ENCODE peak calls at places on chromosomes 12 and 14, in six cellular contexts. Q, G, D, J, V and I are unnamed samples.

GRCh38 chr12:75177997-75178396 is 31.6 kb downstream of the KCNC2 start:
- DNase-seq in Q (no peak), G (peak), D (no peak), J (peak), V (no peak), I (no peak)

GRCh38 chr14:90703841-90704240 is 112.4 kb downstream of the TTC7B start:
- DNase-seq in Q (no peak), G (no peak), D (no peak), J (no peak), V (no peak), I (no peak)

GRCh38 chr12:54993181-54993835 is 8.7 kb upstream of the TESPA1 start:
- DNase-seq in Q (peak), G (peak), D (no peak), J (peak), V (no peak), I (peak)

GRCh38 chr14:21382886-21383847 is 652 bp downstream of the SUPT16H start:
- DNase-seq in Q (peak), G (peak), D (no peak), J (no peak), V (no peak), I (no peak)

GRCh38 chr14:64324461-64325255 is 30.5 kb upstream of the ESR2 start:
- DNase-seq in Q (no peak), G (no peak), D (no peak), J (no peak), V (no peak), I (no peak)

GRCh38 chr12:41923351-41923750 is 221.3 kb downstream of the GXYLT1 start:
- DNase-seq in Q (no peak), G (no peak), D (no peak), J (no peak), V (no peak), I (no peak)

GRCh38 chr14:64821651-64822050 is 58.1 kb downstream of the SPTB start:
- DNase-seq in Q (no peak), G (no peak), D (no peak), J (no peak), V (no peak), I (no peak)

GRCh38 chr14:75960219-75960618 is 21.6 kb downstream of the TGFB3 start:
- DNase-seq in Q (no peak), G (no peak), D (peak), J (no peak), V (no peak), I (no peak)

GRCh38 chr14:85197976-85198375 is 332.0 kb upstream of the FLRT2 start:
- DNase-seq in Q (no peak), G (no peak), D (no peak), J (no peak), V (no peak), I (no peak)

GRCh38 chr12:111773801-111774551 is 7.2 kb downstream of the ALDH2 start:
- DNase-seq in Q (no peak), G (peak), D (no peak), J (no peak), V (no peak), I (no peak)

GRCh38 chr12:121861549-121862254 is 3.0 kb upstream of the HPD start:
- DNase-seq in Q (no peak), G (peak), D (no peak), J (no peak), V (no peak), I (no peak)

GRCh38 chr14:70782361-70782760 is 27.0 kb downstream of the MAP3K9 start:
- DNase-seq in Q (no peak), G (no peak), D (no peak), J (no peak), V (no peak), I (no peak)

GRCh38 chr14:98906123-98906995 is 365.6 kb downstream of the BCL11B start:
- DNase-seq in Q (no peak), G (peak), D (no peak), J (peak), V (no peak), I (no peak)

GRCh38 chr14:43649508-43649907 is 857.6 kb downstream of the FSCB start:
- DNase-seq in Q (no peak), G (no peak), D (no peak), J (no peak), V (no peak), I (no peak)

GRCh38 chr14:39998114-39998513 is 565.9 kb upstream of the FBXO33 start:
- DNase-seq in Q (no peak), G (no peak), D (no peak), J (no peak), V (no peak), I (no peak)

GRCh38 chr12:14185441-14186192 is 179.9 kb upstream of the ATF7IP start:
- DNase-seq in Q (peak), G (peak), D (no peak), J (peak), V (no peak), I (peak)

GRCh38 chr12:88519802-88520435 is 60.4 kb downstream of the KITLG start:
- DNase-seq in Q (no peak), G (no peak), D (no peak), J (no peak), V (no peak), I (no peak)

GRCh38 chr12:89893972-89894706 is 185.5 kb upstream of the ATP2B1 start:
- DNase-seq in Q (no peak), G (no peak), D (no peak), J (no peak), V (no peak), I (no peak)

GRCh38 chr14:51511265-51511664 is 140.4 kb upstream of the FRMD6 start:
- DNase-seq in Q (no peak), G (no peak), D (no peak), J (no peak), V (no peak), I (no peak)

GRCh38 chr14:99689266-99690236 is 5.5 kb downstream of the CYP46A1 start:
- DNase-seq in Q (no peak), G (no peak), D (no peak), J (no peak), V (no peak), I (no peak)

GRCh38 chr12:118866346-118866745 is 115.0 kb upstream of the SRRM4 start:
- DNase-seq in Q (no peak), G (no peak), D (no peak), J (no peak), V (no peak), I (no peak)

GRCh38 chr12:51441583-51441982 is 17.0 kb downstream of the SLC4A8 start:
- DNase-seq in Q (no peak), G (no peak), D (no peak), J (no peak), V (no peak), I (no peak)

GRCh38 chr12:90858261-90858660 is 96.7 kb downstream of the CCER1 start:
- DNase-seq in Q (no peak), G (peak), D (no peak), J (no peak), V (no peak), I (no peak)

GRCh38 chr14:32434180-32434579 is 105.1 kb downstream of the AKAP6 start:
- DNase-seq in Q (peak), G (no peak), D (no peak), J (no peak), V (no peak), I (no peak)

GRCh38 chr12:116784238-116784612 is 46.1 kb downstream of the RNFT2 start:
- DNase-seq in Q (peak), G (no peak), D (no peak), J (peak), V (no peak), I (no peak)

GRCh38 chr14:90624732-90625444 is 191.3 kb downstream of the TTC7B start:
- DNase-seq in Q (no peak), G (peak), D (no peak), J (no peak), V (no peak), I (no peak)

GRCh38 chr14:69692542-69693053 is 74.3 kb upstream of the SRSF5 start:
- DNase-seq in Q (no peak), G (no peak), D (no peak), J (no peak), V (no peak), I (no peak)

GRCh38 chr12:39359644-39360043 is 83.3 kb downstream of the KIF21A start:
- DNase-seq in Q (no peak), G (no peak), D (no peak), J (no peak), V (no peak), I (no peak)

GRCh38 chr12:49891012-49891411 is 12.7 kb downstream of the FAIM2 start:
- DNase-seq in Q (no peak), G (no peak), D (no peak), J (no peak), V (no peak), I (no peak)

GRCh38 chr12:22169281-22169824 is 123.3 kb downstream of the CMAS start:
- DNase-seq in Q (no peak), G (no peak), D (no peak), J (no peak), V (no peak), I (no peak)

GRCh38 chr12:58656254-58657009 is 263.9 kb downstream of the LRIG3 start:
- DNase-seq in Q (no peak), G (no peak), D (no peak), J (no peak), V (no peak), I (no peak)

GRCh38 chr14:47585447-47585846 is 90.0 kb downstream of the MDGA2 start:
- DNase-seq in Q (no peak), G (no peak), D (no peak), J (no peak), V (no peak), I (no peak)

GRCh38 chr12:120711411-120711810 is 1.2 kb downstream of the UNC119B start:
- DNase-seq in Q (no peak), G (no peak), D (no peak), J (no peak), V (no peak), I (no peak)
- H3K9ac ChIP-seq in Q (peak), G (peak), D (peak), J (peak), V (peak), I (peak)

DNA sequence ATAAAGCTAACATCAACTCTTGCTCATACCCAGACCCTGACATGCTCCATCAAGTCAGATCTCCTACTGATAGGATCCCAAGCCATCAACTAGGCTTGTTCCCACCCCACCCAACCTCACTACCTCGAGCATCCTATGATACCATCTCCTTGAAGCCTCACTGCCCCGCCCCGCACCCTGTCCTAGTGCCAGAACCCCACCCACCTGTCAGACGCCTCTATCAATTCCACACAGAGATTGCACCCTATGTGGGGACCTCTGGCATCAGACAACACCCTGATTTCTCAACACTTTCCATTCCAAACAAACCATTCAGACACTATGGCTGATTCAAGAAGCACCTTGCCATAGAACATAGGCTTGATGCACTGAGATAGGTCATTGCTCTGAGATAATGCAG is 3.1 kb upstream of the GLTP start:
- DNase-seq in Q (peak), G (no peak), D (no peak), J (no peak), V (no peak), I (no peak)
- TF ChIP-seq ZNF274 in Q (no peak), G (no peak), D (no peak), J (no peak), V (no peak), I (no peak)

GRCh38 chr14:37185670-37186069 is 12.1 kb upstream of the MIPOL1 start:
- DNase-seq in Q (no peak), G (no peak), D (no peak), J (no peak), V (no peak), I (no peak)

GRCh38 chr14:37187294-37187693 is 10.4 kb upstream of the MIPOL1 start:
- DNase-seq in Q (no peak), G (no peak), D (no peak), J (no peak), V (no peak), I (no peak)

GRCh38 chr14:37186865-37187264 is 10.9 kb upstream of the MIPOL1 start:
- DNase-seq in Q (no peak), G (no peak), D (no peak), J (no peak), V (no peak), I (no peak)

GRCh38 chr14:37179896-37180502 is 7.6 kb upstream of the SLC25A21 start:
- DNase-seq in Q (no peak), G (no peak), D (no peak), J (no peak), V (no peak), I (no peak)

GRCh38 chr14:37181441-37181840 is 9.0 kb upstream of the SLC25A21 start:
- DNase-seq in Q (no peak), G (no peak), D (no peak), J (no peak), V (no peak), I (no peak)
- H3K9ac ChIP-seq in Q (no peak), G (no peak), D (no peak), J (no peak), V (no peak), I (no peak)

GRCh38 chr12:47835017-47835830 is 15.5 kb upstream of the HDAC7 start:
- DNase-seq in Q (no peak), G (no peak), D (no peak), J (no peak), V (no peak), I (no peak)

GRCh38 chr12:47829584-47829983 is 9.9 kb upstream of the HDAC7 start:
- DNase-seq in Q (peak), G (no peak), D (no peak), J (no peak), V (no peak), I (no peak)

GRCh38 chr12:47834199-47835016 is 14.7 kb upstream of the HDAC7 start:
- DNase-seq in Q (peak), G (no peak), D (no peak), J (no peak), V (no peak), I (no peak)

GRCh38 chr12:47833591-47834012 is 13.9 kb upstream of the HDAC7 start:
- DNase-seq in Q (no peak), G (no peak), D (no peak), J (no peak), V (no peak), I (no peak)

GRCh38 chr12:47832263-47832933 is 12.7 kb upstream of the HDAC7 start:
- DNase-seq in Q (no peak), G (no peak), D (no peak), J (no peak), V (no peak), I (no peak)
- TF ChIP-seq ZNF274 in Q (no peak), G (no peak), D (no peak), J (no peak), V (no peak), I (no peak)

DNA sequence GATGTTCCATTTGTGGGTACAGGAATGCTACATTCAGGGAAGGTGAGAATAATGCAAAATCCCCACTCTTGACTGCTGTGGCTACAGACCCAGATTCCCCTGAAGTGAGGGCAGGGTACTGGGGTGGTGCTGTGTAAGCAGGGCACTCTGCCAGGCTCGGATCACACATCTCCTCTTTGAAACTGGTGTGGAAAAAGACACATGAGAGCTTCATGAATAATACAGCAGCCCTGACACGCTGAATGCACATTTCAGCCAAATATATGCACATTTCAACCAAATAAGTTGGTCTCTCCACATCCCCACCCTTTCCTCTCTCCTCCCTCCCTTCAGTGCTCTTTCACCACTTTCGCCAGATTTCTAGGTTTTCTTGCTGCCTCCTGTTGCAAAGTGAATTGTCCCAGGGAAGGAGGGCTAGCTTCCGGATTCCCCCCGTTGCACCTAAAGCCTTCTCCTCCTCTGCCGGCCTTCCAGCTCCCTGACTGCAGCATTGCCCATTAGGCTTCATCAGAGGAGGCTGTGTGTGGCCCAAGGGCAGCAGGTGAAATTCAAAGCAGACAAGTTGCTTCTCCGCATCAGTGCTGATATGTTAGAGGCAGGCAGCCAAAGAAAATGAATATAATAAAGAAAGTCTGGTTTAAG is 118.2 kb upstream of the TMCC3 start:
- DNase-seq in Q (no peak), G (no peak), D (peak), J (no peak), V (no peak), I (no peak)
- H3K9ac ChIP-seq in Q (no peak), G (no peak), D (peak), J (no peak), V (no peak), I (no peak)

GRCh38 chr12:70449074-70449757 is 83.1 kb downstream of the KCNMB4 start:
- DNase-seq in Q (no peak), G (peak), D (no peak), J (peak), V (no peak), I (no peak)
- TF ChIP-seq ZNF274 in Q (no peak), G (no peak), D (no peak), J (no peak), V (no peak), I (no peak)

DNA sequence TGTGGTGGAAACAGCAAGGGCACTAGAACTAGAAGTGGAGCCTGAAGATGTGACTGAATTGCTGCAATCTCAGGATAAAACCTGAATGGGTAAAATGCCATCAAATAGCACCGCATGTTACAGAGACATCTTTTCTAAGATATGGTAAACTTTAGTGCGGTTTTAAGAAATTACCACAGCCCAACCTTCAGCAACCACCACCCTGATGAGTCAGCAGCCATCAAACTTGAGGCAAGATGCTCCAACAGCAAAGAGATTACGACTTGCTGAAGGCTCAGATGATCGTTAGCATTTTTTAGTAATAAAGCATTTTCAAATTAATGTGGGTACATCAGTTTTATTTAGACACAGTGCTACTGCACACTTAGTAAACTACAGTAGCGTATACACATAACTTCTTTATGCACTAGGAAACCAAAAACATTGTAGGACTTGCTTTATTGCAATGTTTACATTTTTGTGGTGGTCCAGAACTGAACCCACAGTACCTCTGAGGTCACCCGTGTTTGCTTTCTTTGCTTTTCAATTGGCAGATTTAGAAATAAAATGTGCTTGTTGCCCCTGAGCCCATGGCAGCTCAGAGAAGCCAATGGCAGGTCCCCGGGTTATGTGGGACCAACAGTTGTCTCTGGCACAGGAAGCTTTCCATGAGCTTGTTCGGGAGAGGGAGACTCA is 15.9 kb downstream of the GOLGA3 start:
- DNase-seq in Q (no peak), G (no peak), D (no peak), J (no peak), V (no peak), I (no peak)
- H3K9ac ChIP-seq in Q (no peak), G (no peak), D (no peak), J (no peak), V (no peak), I (no peak)